ENCODE peak calls at places on chromosomes 2 and 18, in six cellular contexts. X, Q, B, I, O and J are unnamed samples.

GRCh38 chr2:242060212-242060835 is 190.8 kb downstream of the RTP5 start:
- DNase-seq in X (no peak), O (no peak), B (peak; percentile 68), Q (no peak), I (peak; percentile 83), J (no peak)

GRCh38 chr2:170143045-170143717 is 34.8 kb upstream of the MYO3B start:
- DNase-seq in Q (no peak), O (no peak), B (peak; percentile 31), I (no peak), X (no peak), J (no peak)

GRCh38 chr18:9094307-9095226 is 7.9 kb upstream of the NDUFV2 start:
- DNase-seq in X (no peak), Q (no peak), B (peak; percentile 96), O (no peak), I (peak; percentile 57), J (no peak)

GRCh38 chr2:112121682-112122254 is 16.4 kb upstream of the FBLN7 start:
- DNase-seq in B (peak; percentile 40), I (peak; percentile 60), X (peak; percentile 21), Q (no peak), O (peak; percentile 49), J (no peak)

GRCh38 chr2:132426621-132427020 is 10.0 kb downstream of the GPR39 start:
- DNase-seq in X (no peak), Q (no peak), I (no peak), B (no peak), O (no peak), J (no peak)

GRCh38 chr2:150261691-150262090 is 225.8 kb downstream of the RND3 start:
- DNase-seq in Q (no peak), X (no peak), O (no peak), B (no peak), I (no peak), J (no peak)

GRCh38 chr2:77479395-77479794 is 42.8 kb downstream of the LRRTM4 start:
- DNase-seq in I (no peak), X (no peak), B (no peak), Q (no peak), O (no peak), J (no peak)

GRCh38 chr18:54947115-54947514 is 12.1 kb downstream of the CCDC68 start:
- DNase-seq in Q (no peak), I (peak; percentile 32), X (no peak), O (no peak), B (no peak), J (no peak)

GRCh38 chr2:135820003-135820618 is 16.9 kb downstream of the LCT start:
- DNase-seq in B (peak; percentile 69), Q (no peak), O (no peak), I (no peak), X (peak; percentile 64), J (peak; percentile 51)

GRCh38 chr2:101109451-101110140 is 41.6 kb downstream of the TBC1D8 start:
- DNase-seq in B (no peak), O (no peak), I (no peak), Q (no peak), X (no peak), J (no peak)

GRCh38 chr2:196431957-196432356 is 207.6 kb upstream of the CCDC150 start:
- DNase-seq in I (peak; percentile 19), X (no peak), O (peak; percentile 65), Q (no peak), B (no peak), J (no peak)

GRCh38 chr2:152477347-152478092 is 142.5 kb downstream of the FMNL2 start:
- DNase-seq in I (peak; percentile 52), Q (no peak), X (no peak), O (no peak), B (no peak), J (no peak)

GRCh38 chr2:73907840-73908452 is 15.1 kb downstream of the ACTG2 start:
- DNase-seq in X (peak; percentile 39), I (peak; percentile 43), Q (no peak), B (peak; percentile 78), O (peak; percentile 68), J (no peak)

GRCh38 chr2:204650611-204651010 is 105.3 kb downstream of the PARD3B start:
- DNase-seq in B (no peak), X (no peak), Q (no peak), O (no peak), I (peak; percentile 52), J (no peak)

GRCh38 chr2:31136732-31137131 is 1.5 kb downstream of the GALNT14 start:
- DNase-seq in I (peak; percentile 4), B (no peak), O (no peak), X (no peak), Q (no peak), J (no peak)

GRCh38 chr2:196166876-196167275 is 4.5 kb downstream of the STK17B start:
- DNase-seq in Q (no peak), I (peak; percentile 62), X (no peak), B (peak; percentile 77), O (no peak), J (no peak)

GRCh38 chr18:67618061-67618460 is 101.5 kb upstream of the DSEL start:
- DNase-seq in B (no peak), Q (no peak), X (no peak), O (no peak), I (no peak), J (no peak)

GRCh38 chr2:67856866-67857265 is 205.9 kb downstream of the C1D start:
- DNase-seq in X (no peak), I (no peak), O (no peak), B (no peak), Q (no peak), J (no peak)

GRCh38 chr2:197498937-197499593 is 575 bp downstream of the HSPD1 start:
- DNase-seq in I (peak; percentile 46), Q (peak; percentile 15), O (peak; percentile 85), B (peak; percentile 46), X (peak; percentile 27), J (no peak)

GRCh38 chr2:197496695-197497094 is 2.9 kb downstream of the HSPD1 start:
- DNase-seq in X (no peak), O (no peak), Q (no peak), I (no peak), B (no peak), J (no peak)

GRCh38 chr2:197498627-197498936 is 1.1 kb downstream of the HSPD1 start:
- DNase-seq in B (no peak), X (no peak), I (no peak), O (no peak), Q (no peak), J (no peak)

GRCh38 chr2:197495433-197496134 is 4.1 kb downstream of the HSPD1 start:
- DNase-seq in Q (no peak), I (no peak), O (no peak), B (no peak), X (no peak), J (no peak)

GRCh38 chr2:197497301-197497700 is 2.3 kb downstream of the HSPD1 start:
- DNase-seq in X (no peak), B (no peak), Q (no peak), O (no peak), I (peak; percentile 15), J (no peak)
- H3K4me3 ChIP-seq in X (no peak overlapping the region), B (peak overlapping the region; percentile 1), Q (no peak overlapping the region), O (peak overlapping the region; percentile 75), I (peak overlapping the region; percentile 85), J (peak overlapping the region; percentile 100)

GRCh38 chr18:63974991-63975390 is 5.1 kb downstream of the SERPINB8 start:
- DNase-seq in I (peak; percentile 57), X (no peak), B (no peak), O (peak; percentile 21), Q (no peak), J (no peak)
- TF ChIP-seq CTCF in I (peak; percentile 51), X (no peak), B (peak; percentile 58), O (peak; percentile 23), Q (no peak), J (peak; percentile 36)

GRCh38 chr2:65436169-65436824 is 3.9 kb upstream of the SPRED2 start:
- DNase-seq in Q (peak; percentile 71), B (peak; percentile 89), X (peak; percentile 10), O (peak; percentile 79), I (peak; percentile 94), J (no peak)

GRCh38 chr2:65432227-65433190 is at the start of gene SPRED2:
- DNase-seq in I (peak; percentile 95), B (peak; percentile 94), O (peak; percentile 96), Q (peak; percentile 86), X (peak; percentile 37), J (peak; percentile 66)

GRCh38 chr2:65435625-65436168 is 3.3 kb upstream of the SPRED2 start:
- DNase-seq in I (peak; percentile 80), Q (peak; percentile 44), O (peak; percentile 93), B (peak; percentile 79), X (no peak), J (no peak)

GRCh38 chr2:65436825-65437221 is 4.4 kb upstream of the SPRED2 start:
- DNase-seq in Q (no peak), I (no peak), O (peak; percentile 65), X (no peak), B (no peak), J (peak; percentile 83)

GRCh38 chr2:65434592-65435241 is 2.3 kb upstream of the SPRED2 start:
- DNase-seq in Q (no peak), I (no peak), X (no peak), O (no peak), B (no peak), J (no peak)
- H3K4me3 ChIP-seq in Q (no peak overlapping the region), I (no peak overlapping the region), X (no peak overlapping the region), O (no peak overlapping the region), B (no peak overlapping the region), J (no peak overlapping the region)

DNA sequence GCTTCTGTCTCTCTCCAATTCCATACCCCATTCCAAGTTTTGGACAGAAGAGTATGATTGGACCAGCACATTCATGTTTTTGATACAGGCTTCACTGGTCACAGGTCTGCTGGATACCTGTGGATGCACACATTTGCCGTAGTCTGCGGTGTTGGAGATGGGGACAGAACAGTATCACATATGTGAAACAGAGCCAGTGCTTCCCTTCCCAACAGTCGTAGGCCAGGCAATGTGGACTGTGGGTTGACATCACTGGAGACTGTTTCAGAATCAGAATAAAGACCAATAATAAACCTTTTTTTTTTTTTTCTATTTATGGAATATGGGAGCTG is 18.7 kb downstream of the ACSL3 start:
- DNase-seq in O (no peak), I (no peak), B (no peak), X (no peak), Q (no peak), J (no peak)
- TF ChIP-seq CTCF in O (no peak), I (no peak), B (no peak), X (no peak), Q (no peak), J (no peak)

GRCh38 chr2:238866656-238867277 is 18.9 kb downstream of the TWIST2 start:
- DNase-seq in I (no peak), X (no peak), B (no peak), O (no peak), Q (no peak), J (no peak)
- H3K4me3 ChIP-seq in I (no peak overlapping the region), X (no peak overlapping the region), B (no peak overlapping the region), O (no peak overlapping the region), Q (no peak overlapping the region), J (no peak overlapping the region)

DNA sequence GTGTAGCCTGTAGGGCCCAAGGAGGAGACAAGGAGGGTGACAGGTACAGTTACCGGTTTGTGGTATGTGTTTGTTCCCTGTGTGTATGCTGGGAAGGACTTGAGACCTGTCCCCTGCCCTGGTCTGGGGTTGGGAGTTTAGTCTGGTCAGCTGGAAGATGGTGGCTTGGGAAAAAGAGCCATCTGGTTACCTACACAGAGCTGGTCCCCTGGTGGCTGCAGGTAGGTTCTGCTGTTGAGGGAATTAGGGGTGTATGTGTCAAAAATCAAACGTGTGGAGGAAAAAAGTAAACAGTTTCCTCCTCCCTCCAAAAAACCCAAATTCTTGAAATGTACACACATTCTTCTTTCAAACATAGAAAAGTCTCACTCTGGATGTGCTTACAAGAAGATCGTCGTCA is 24.3 kb downstream of the PTMA start:
- DNase-seq in O (no peak), I (no peak), Q (no peak), X (no peak), B (no peak), J (no peak)
- TF ChIP-seq CTCF in O (no peak), I (no peak), Q (no peak), X (no peak), B (peak; percentile 29), J (peak; percentile 24)

GRCh38 chr2:235864746-235865535 is 303.2 kb downstream of the GBX2 start:
- DNase-seq in B (no peak), Q (no peak), O (peak; percentile 55), I (no peak), X (no peak), J (no peak)
- H3K4me3 ChIP-seq in B (peak overlapping the region; percentile 24), Q (no peak overlapping the region), O (no peak overlapping the region), I (no peak overlapping the region), X (no peak overlapping the region), J (no peak overlapping the region)